ENCODE peak calls at places on chromosomes 1 and 21, in ten cellular contexts. One of them, this sample, is unnamed.

GRCh38 chr1:207870279-207871031 is 40.5 kb downstream of the CD34 start:
- DNase-seq in left ventricle myocardium inferior: no peak
- DNase-seq in fibroblast of mammary gland: no peak
- DNase-seq in foreskin fibroblast: no peak
- DNase-seq in nephron progenitor cell: no peak
- DNase-seq in Panc1: no peak
- DNase-seq in CD4-positive, alpha-beta T cell: no peak
- DNase-seq in astrocyte of the cerebellum: no peak
- DNase-seq in right atrium auricular region: no peak
- DNase-seq in fibroblast of pulmonary artery: no peak
- DNase-seq in this sample: no peak

GRCh38 chr1:89065077-89065868 is at the start of gene GBP1:
- DNase-seq in left ventricle myocardium inferior: no peak
- DNase-seq in fibroblast of mammary gland: peak; percentile 89
- DNase-seq in foreskin fibroblast: peak; percentile 80
- DNase-seq in nephron progenitor cell: no peak
- DNase-seq in Panc1: no peak
- DNase-seq in CD4-positive, alpha-beta T cell: no peak
- DNase-seq in astrocyte of the cerebellum: peak; percentile 81
- DNase-seq in right atrium auricular region: no peak
- DNase-seq in fibroblast of pulmonary artery: peak; percentile 94
- DNase-seq in this sample: peak; percentile 82

GRCh38 chr1:197924516-197925123 is 7.4 kb downstream of the LHX9 start:
- DNase-seq in left ventricle myocardium inferior: no peak
- DNase-seq in fibroblast of mammary gland: peak; percentile 66
- DNase-seq in foreskin fibroblast: no peak
- DNase-seq in nephron progenitor cell: peak; percentile 35
- DNase-seq in Panc1: no peak
- DNase-seq in CD4-positive, alpha-beta T cell: no peak
- DNase-seq in astrocyte of the cerebellum: peak; percentile 44
- DNase-seq in right atrium auricular region: no peak
- DNase-seq in fibroblast of pulmonary artery: peak; percentile 75
- DNase-seq in this sample: no peak

GRCh38 chr1:160794396-160794795 is 1.6 kb upstream of the LY9 start:
- DNase-seq in left ventricle myocardium inferior: no peak
- DNase-seq in fibroblast of mammary gland: no peak
- DNase-seq in foreskin fibroblast: no peak
- DNase-seq in nephron progenitor cell: no peak
- DNase-seq in Panc1: no peak
- DNase-seq in CD4-positive, alpha-beta T cell: no peak
- DNase-seq in astrocyte of the cerebellum: no peak
- DNase-seq in right atrium auricular region: no peak
- DNase-seq in fibroblast of pulmonary artery: no peak
- DNase-seq in this sample: no peak

GRCh38 chr1:76055987-76056386 is 18.6 kb upstream of the ST6GALNAC3 start:
- DNase-seq in left ventricle myocardium inferior: no peak
- DNase-seq in fibroblast of mammary gland: no peak
- DNase-seq in foreskin fibroblast: no peak
- DNase-seq in nephron progenitor cell: no peak
- DNase-seq in Panc1: no peak
- DNase-seq in CD4-positive, alpha-beta T cell: no peak
- DNase-seq in astrocyte of the cerebellum: no peak
- DNase-seq in right atrium auricular region: no peak
- DNase-seq in fibroblast of pulmonary artery: no peak
- DNase-seq in this sample: no peak

GRCh38 chr1:89358287-89358893 is 5.5 kb upstream of the GBP6 start:
- DNase-seq in left ventricle myocardium inferior: peak; percentile 73
- DNase-seq in fibroblast of mammary gland: peak; percentile 69
- DNase-seq in foreskin fibroblast: peak; percentile 47
- DNase-seq in nephron progenitor cell: peak; percentile 78
- DNase-seq in Panc1: peak; percentile 33
- DNase-seq in CD4-positive, alpha-beta T cell: peak; percentile 77
- DNase-seq in astrocyte of the cerebellum: peak; percentile 52
- DNase-seq in right atrium auricular region: peak; percentile 84
- DNase-seq in fibroblast of pulmonary artery: peak; percentile 81
- DNase-seq in this sample: peak; percentile 31

GRCh38 chr1:115980998-115981993 is 5.0 kb downstream of the SLC22A15 start:
- DNase-seq in left ventricle myocardium inferior: no peak
- DNase-seq in fibroblast of mammary gland: peak; percentile 72
- DNase-seq in foreskin fibroblast: no peak
- DNase-seq in nephron progenitor cell: peak; percentile 39
- DNase-seq in Panc1: peak; percentile 28
- DNase-seq in CD4-positive, alpha-beta T cell: no peak
- DNase-seq in astrocyte of the cerebellum: peak; percentile 16
- DNase-seq in right atrium auricular region: no peak
- DNase-seq in fibroblast of pulmonary artery: peak; percentile 55
- DNase-seq in this sample: peak; percentile 28

GRCh38 chr1:119531606-119532323 is 24.8 kb downstream of the HSD3B1 start:
- DNase-seq in left ventricle myocardium inferior: no peak
- DNase-seq in fibroblast of mammary gland: peak; percentile 25
- DNase-seq in foreskin fibroblast: no peak
- DNase-seq in nephron progenitor cell: no peak
- DNase-seq in Panc1: no peak
- DNase-seq in CD4-positive, alpha-beta T cell: no peak
- DNase-seq in astrocyte of the cerebellum: no peak
- DNase-seq in right atrium auricular region: no peak
- DNase-seq in fibroblast of pulmonary artery: no peak
- DNase-seq in this sample: no peak

GRCh38 chr1:8910331-8910730 is 31.8 kb upstream of the ENO1 start:
- DNase-seq in left ventricle myocardium inferior: no peak
- DNase-seq in fibroblast of mammary gland: no peak
- DNase-seq in foreskin fibroblast: no peak
- DNase-seq in nephron progenitor cell: no peak
- DNase-seq in Panc1: no peak
- DNase-seq in CD4-positive, alpha-beta T cell: no peak
- DNase-seq in astrocyte of the cerebellum: no peak
- DNase-seq in right atrium auricular region: no peak
- DNase-seq in fibroblast of pulmonary artery: no peak
- DNase-seq in this sample: no peak

GRCh38 chr1:227892930-227893695 is 54.6 kb downstream of the WNT9A start:
- DNase-seq in left ventricle myocardium inferior: no peak
- DNase-seq in fibroblast of mammary gland: no peak
- DNase-seq in foreskin fibroblast: no peak
- DNase-seq in nephron progenitor cell: no peak
- DNase-seq in Panc1: no peak
- DNase-seq in CD4-positive, alpha-beta T cell: no peak
- DNase-seq in astrocyte of the cerebellum: no peak
- DNase-seq in right atrium auricular region: peak; percentile 47
- DNase-seq in fibroblast of pulmonary artery: no peak
- DNase-seq in this sample: no peak

GRCh38 chr1:96722161-96722908 is 751 bp downstream of the PTBP2 start:
- DNase-seq in left ventricle myocardium inferior: peak; percentile 66
- DNase-seq in fibroblast of mammary gland: peak; percentile 54
- DNase-seq in foreskin fibroblast: peak; percentile 53
- DNase-seq in nephron progenitor cell: peak; percentile 59
- DNase-seq in Panc1: peak; percentile 2
- DNase-seq in CD4-positive, alpha-beta T cell: no peak
- DNase-seq in astrocyte of the cerebellum: peak; percentile 60
- DNase-seq in right atrium auricular region: peak; percentile 68
- DNase-seq in fibroblast of pulmonary artery: peak; percentile 74
- DNase-seq in this sample: peak; percentile 34

GRCh38 chr21:16842716-16843115 is 670.1 kb upstream of the CXADR start:
- DNase-seq in left ventricle myocardium inferior: no peak
- DNase-seq in fibroblast of mammary gland: peak; percentile 53
- DNase-seq in foreskin fibroblast: no peak
- DNase-seq in nephron progenitor cell: no peak
- DNase-seq in Panc1: no peak
- DNase-seq in CD4-positive, alpha-beta T cell: no peak
- DNase-seq in astrocyte of the cerebellum: no peak
- DNase-seq in right atrium auricular region: no peak
- DNase-seq in fibroblast of pulmonary artery: no peak
- DNase-seq in this sample: no peak

GRCh38 chr1:17802164-17802563 is 47.0 kb downstream of the ACTL8 start:
- DNase-seq in left ventricle myocardium inferior: no peak
- DNase-seq in fibroblast of mammary gland: peak; percentile 60
- DNase-seq in foreskin fibroblast: peak; percentile 10
- DNase-seq in nephron progenitor cell: no peak
- DNase-seq in Panc1: no peak
- DNase-seq in CD4-positive, alpha-beta T cell: no peak
- DNase-seq in astrocyte of the cerebellum: no peak
- DNase-seq in right atrium auricular region: no peak
- DNase-seq in fibroblast of pulmonary artery: peak; percentile 35
- DNase-seq in this sample: no peak

GRCh38 chr1:209076688-209077087 is 506.8 kb upstream of the CAMK1G start:
- DNase-seq in left ventricle myocardium inferior: no peak
- DNase-seq in fibroblast of mammary gland: peak; percentile 7
- DNase-seq in foreskin fibroblast: no peak
- DNase-seq in nephron progenitor cell: no peak
- DNase-seq in Panc1: peak; percentile 4
- DNase-seq in CD4-positive, alpha-beta T cell: no peak
- DNase-seq in astrocyte of the cerebellum: no peak
- DNase-seq in right atrium auricular region: no peak
- DNase-seq in fibroblast of pulmonary artery: no peak
- DNase-seq in this sample: no peak

GRCh38 chr1:26221094-26221493 is 12.9 kb upstream of the CEP85 start:
- DNase-seq in left ventricle myocardium inferior: no peak
- DNase-seq in fibroblast of mammary gland: peak; percentile 23
- DNase-seq in foreskin fibroblast: no peak
- DNase-seq in nephron progenitor cell: no peak
- DNase-seq in Panc1: no peak
- DNase-seq in CD4-positive, alpha-beta T cell: no peak
- DNase-seq in astrocyte of the cerebellum: no peak
- DNase-seq in right atrium auricular region: no peak
- DNase-seq in fibroblast of pulmonary artery: no peak
- DNase-seq in this sample: no peak

GRCh38 chr1:190649553-190649952 is 171.9 kb upstream of the BRINP3 start:
- DNase-seq in left ventricle myocardium inferior: no peak
- DNase-seq in fibroblast of mammary gland: no peak
- DNase-seq in foreskin fibroblast: no peak
- DNase-seq in nephron progenitor cell: no peak
- DNase-seq in Panc1: no peak
- DNase-seq in CD4-positive, alpha-beta T cell: no peak
- DNase-seq in astrocyte of the cerebellum: no peak
- DNase-seq in right atrium auricular region: no peak
- DNase-seq in fibroblast of pulmonary artery: no peak
- DNase-seq in this sample: no peak

DNA sequence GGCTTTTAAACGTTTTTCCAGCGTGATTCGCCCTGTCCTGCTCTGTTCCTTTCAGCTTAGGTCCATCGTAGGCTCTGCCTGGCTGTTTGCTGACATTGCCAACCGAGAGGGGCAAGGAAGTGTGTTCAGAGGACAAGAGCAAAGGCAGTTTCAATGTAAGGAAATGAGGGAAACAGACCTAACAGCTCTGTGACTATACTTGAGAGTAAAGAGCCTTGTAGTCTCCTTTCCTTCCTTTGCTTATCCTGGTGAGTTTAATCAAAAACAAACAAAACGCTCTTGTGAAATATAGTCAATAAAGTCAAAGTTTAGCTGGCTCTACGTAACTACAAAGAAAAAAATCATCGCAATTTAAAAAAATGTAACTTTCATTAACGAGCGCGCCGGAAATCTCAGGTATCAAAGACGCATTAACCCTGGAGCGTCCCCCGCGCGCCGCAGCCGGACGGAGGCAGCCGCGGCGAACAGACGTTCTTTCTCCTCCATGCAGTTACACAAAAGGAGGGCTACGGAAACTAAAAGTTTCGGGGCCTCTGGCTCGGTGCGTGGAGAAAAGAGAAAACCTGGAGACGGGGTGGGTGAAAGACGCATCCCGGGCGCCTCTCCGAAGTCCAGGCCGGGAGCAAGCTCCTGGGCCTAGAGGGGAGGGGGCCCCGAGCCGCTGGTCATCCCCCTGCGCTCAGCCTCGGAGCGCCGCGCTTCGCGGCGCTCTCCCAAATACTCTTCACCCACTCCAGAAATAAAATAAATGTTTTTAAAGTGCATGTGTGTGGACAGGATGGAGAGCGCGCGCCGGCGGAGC is 594 bp upstream of the ADGRL2 start:
- DNase-seq in left ventricle myocardium inferior: peak; percentile 50
- DNase-seq in fibroblast of mammary gland: peak; percentile 73
- DNase-seq in foreskin fibroblast: peak; percentile 70
- DNase-seq in nephron progenitor cell: peak; percentile 70
- DNase-seq in Panc1: no peak
- DNase-seq in CD4-positive, alpha-beta T cell: no peak
- DNase-seq in astrocyte of the cerebellum: peak; percentile 50
- DNase-seq in right atrium auricular region: no peak
- DNase-seq in fibroblast of pulmonary artery: peak; percentile 85
- DNase-seq in this sample: peak; percentile 43
- TF ChIP-seq CTCF in left ventricle myocardium inferior: no peak
- TF ChIP-seq CTCF in fibroblast of mammary gland: no peak
- TF ChIP-seq CTCF in foreskin fibroblast: no peak
- TF ChIP-seq CTCF in nephron progenitor cell: no peak
- TF ChIP-seq CTCF in Panc1: no peak
- TF ChIP-seq CTCF in CD4-positive, alpha-beta T cell: no peak
- TF ChIP-seq CTCF in astrocyte of the cerebellum: no peak
- TF ChIP-seq CTCF in right atrium auricular region: no peak
- TF ChIP-seq CTCF in fibroblast of pulmonary artery: no peak
- TF ChIP-seq CTCF in this sample: no peak

DNA sequence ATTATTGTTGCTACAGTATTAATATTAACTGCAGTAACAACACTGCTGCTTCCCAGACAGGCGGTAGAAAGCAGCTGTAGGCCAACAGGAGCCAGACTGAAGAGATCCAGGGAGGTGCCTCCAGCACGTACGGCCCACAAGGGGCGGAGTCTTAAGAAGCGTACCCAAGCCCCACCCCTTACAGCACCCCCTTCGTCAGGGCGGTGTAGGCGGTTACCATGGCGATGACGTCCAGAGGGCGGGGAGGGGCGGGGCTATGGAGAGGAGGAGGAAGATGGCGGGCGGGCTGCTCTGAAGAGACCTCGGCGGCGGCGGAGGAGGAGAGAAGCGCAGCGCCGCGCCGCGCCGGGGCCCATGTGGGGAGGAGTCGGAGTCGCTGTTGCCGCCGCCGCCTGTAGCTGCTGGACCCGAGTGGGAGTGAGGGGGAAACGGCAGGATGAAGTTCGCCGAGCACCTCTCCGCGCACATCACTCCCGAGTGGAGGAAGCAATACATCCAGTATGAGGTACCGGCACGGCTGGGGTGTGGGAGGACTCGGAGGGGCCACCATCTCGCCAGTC is at the start of gene XPR1:
- DNase-seq in left ventricle myocardium inferior: peak; percentile 98
- DNase-seq in fibroblast of mammary gland: peak; percentile 99
- DNase-seq in foreskin fibroblast: peak; percentile 99
- DNase-seq in nephron progenitor cell: peak; percentile 97
- DNase-seq in Panc1: peak; percentile 92
- DNase-seq in CD4-positive, alpha-beta T cell: peak; percentile 99
- DNase-seq in astrocyte of the cerebellum: peak; percentile 98
- DNase-seq in right atrium auricular region: peak; percentile 98
- DNase-seq in fibroblast of pulmonary artery: peak; percentile 99
- DNase-seq in this sample: peak; percentile 98
- TF ChIP-seq CTCF in left ventricle myocardium inferior: peak; percentile 59
- TF ChIP-seq CTCF in fibroblast of mammary gland: peak; percentile 35
- TF ChIP-seq CTCF in foreskin fibroblast: no peak
- TF ChIP-seq CTCF in nephron progenitor cell: no peak
- TF ChIP-seq CTCF in Panc1: peak; percentile 1
- TF ChIP-seq CTCF in CD4-positive, alpha-beta T cell: no peak
- TF ChIP-seq CTCF in astrocyte of the cerebellum: peak; percentile 41
- TF ChIP-seq CTCF in right atrium auricular region: no peak
- TF ChIP-seq CTCF in fibroblast of pulmonary artery: peak; percentile 45
- TF ChIP-seq CTCF in this sample: peak; percentile 36

GRCh38 chr21:36747815-36748381 is 49.0 kb downstream of the SIM2 start:
- DNase-seq in left ventricle myocardium inferior: peak; percentile 62
- DNase-seq in fibroblast of mammary gland: peak; percentile 13
- DNase-seq in foreskin fibroblast: peak; percentile 21
- DNase-seq in nephron progenitor cell: peak; percentile 87
- DNase-seq in Panc1: no peak
- DNase-seq in CD4-positive, alpha-beta T cell: no peak
- DNase-seq in astrocyte of the cerebellum: no peak
- DNase-seq in right atrium auricular region: no peak
- DNase-seq in fibroblast of pulmonary artery: peak; percentile 42
- DNase-seq in this sample: no peak
- TF ChIP-seq CTCF in left ventricle myocardium inferior: peak; percentile 23
- TF ChIP-seq CTCF in fibroblast of mammary gland: no peak
- TF ChIP-seq CTCF in foreskin fibroblast: no peak
- TF ChIP-seq CTCF in nephron progenitor cell: no peak
- TF ChIP-seq CTCF in Panc1: peak; percentile 87
- TF ChIP-seq CTCF in CD4-positive, alpha-beta T cell: no peak
- TF ChIP-seq CTCF in astrocyte of the cerebellum: peak; percentile 9
- TF ChIP-seq CTCF in right atrium auricular region: no peak
- TF ChIP-seq CTCF in fibroblast of pulmonary artery: no peak
- TF ChIP-seq CTCF in this sample: peak; percentile 23

GRCh38 chr1:94240822-94241221 is 3.4 kb upstream of the ARHGAP29 start:
- DNase-seq in left ventricle myocardium inferior: no peak
- DNase-seq in fibroblast of mammary gland: no peak
- DNase-seq in foreskin fibroblast: no peak
- DNase-seq in nephron progenitor cell: no peak
- DNase-seq in Panc1: no peak
- DNase-seq in CD4-positive, alpha-beta T cell: no peak
- DNase-seq in astrocyte of the cerebellum: no peak
- DNase-seq in right atrium auricular region: no peak
- DNase-seq in fibroblast of pulmonary artery: peak; percentile 49
- DNase-seq in this sample: no peak
- TF ChIP-seq CTCF in left ventricle myocardium inferior: peak; percentile 52
- TF ChIP-seq CTCF in fibroblast of mammary gland: peak; percentile 29
- TF ChIP-seq CTCF in foreskin fibroblast: no peak
- TF ChIP-seq CTCF in nephron progenitor cell: peak; percentile 69
- TF ChIP-seq CTCF in Panc1: peak; percentile 49
- TF ChIP-seq CTCF in CD4-positive, alpha-beta T cell: no peak
- TF ChIP-seq CTCF in astrocyte of the cerebellum: peak; percentile 57
- TF ChIP-seq CTCF in right atrium auricular region: peak; percentile 11
- TF ChIP-seq CTCF in fibroblast of pulmonary artery: peak; percentile 41
- TF ChIP-seq CTCF in this sample: no peak